ENCODE peak calls at places on chromosomes 3 and 15, in nine cellular contexts. H, X, W, F, K, E, T, Z and U are unnamed samples. For H3K4me1, the result is how much of the 10 kb centered on the place peaks cover.

GRCh38 chr3:143465638-143466037 is 346.1 kb downstream of the CHST2 start:
- DNase-seq in H (no peak), X (no peak), W (no peak), F (no peak), K (no peak), E (no peak), T (no peak), Z (no peak), U (no peak)

GRCh38 chr3:110995461-110996226 is 76.0 kb upstream of the NECTIN3 start:
- DNase-seq in H (no peak), X (no peak), W (no peak), F (no peak), K (no peak), E (no peak), T (peak), Z (no peak), U (no peak)

GRCh38 chr15:81413851-81414250 is 39.8 kb upstream of the TMC3 start:
- DNase-seq in H (no peak), X (no peak), W (no peak), F (no peak), K (no peak), E (no peak), T (no peak), Z (no peak), U (no peak)

GRCh38 chr15:57112178-57112577 is 193.7 kb downstream of the TCF12 start:
- DNase-seq in H (no peak), X (no peak), W (peak), F (no peak), K (no peak), E (peak), T (peak), Z (no peak), U (no peak)

GRCh38 chr3:189146842-189147241 is 24.9 kb upstream of the TPRG1 start:
- DNase-seq in H (no peak), X (no peak), W (no peak), F (no peak), K (no peak), E (no peak), T (no peak), Z (no peak), U (no peak)

GRCh38 chr3:115040673-115041286 is 106.3 kb downstream of the ZBTB20 start:
- DNase-seq in H (no peak), X (peak), W (peak), F (no peak), K (peak), E (no peak), T (peak), Z (peak), U (no peak)

GRCh38 chr3:78978037-78978436 is 789.8 kb downstream of the ROBO1 start:
- DNase-seq in H (no peak), X (no peak), W (peak), F (no peak), K (peak), E (no peak), T (peak), Z (no peak), U (no peak)

GRCh38 chr15:81002254-81003022 is 1.7 kb downstream of the TLNRD1 start:
- DNase-seq in H (no peak), X (no peak), W (peak), F (no peak), K (no peak), E (peak), T (no peak), Z (no peak), U (peak)

GRCh38 chr3:13141991-13142412 is 68.8 kb upstream of the IQSEC1 start:
- DNase-seq in H (peak), X (no peak), W (peak), F (peak), K (no peak), E (no peak), T (peak), Z (peak), U (peak)

GRCh38 chr3:151283907-151284461 is 5.6 kb upstream of the P2RY14 start:
- DNase-seq in H (no peak), X (peak), W (no peak), F (no peak), K (no peak), E (no peak), T (peak), Z (no peak), U (no peak)

GRCh38 chr3:183634707-183635106 is 716 bp upstream of the KLHL24 start:
- DNase-seq in H (no peak), X (no peak), W (no peak), F (no peak), K (no peak), E (peak), T (no peak), Z (no peak), U (no peak)

GRCh38 chr3:72171946-72172345 is 387.0 kb upstream of the PROK2 start:
- DNase-seq in H (no peak), X (peak), W (no peak), F (no peak), K (no peak), E (peak), T (no peak), Z (no peak), U (no peak)

GRCh38 chr3:183460059-183461052 is 31.9 kb upstream of the MCF2L2 start:
- DNase-seq in H (no peak), X (no peak), W (no peak), F (no peak), K (no peak), E (no peak), T (no peak), Z (peak), U (no peak)

GRCh38 chr15:64525828-64526530 is 65.6 kb downstream of the ZNF609 start:
- DNase-seq in H (no peak), X (no peak), W (no peak), F (no peak), K (no peak), E (no peak), T (peak), Z (no peak), U (no peak)

GRCh38 chr3:41198526-41198925 is 779 bp upstream of the CTNNB1 start:
- DNase-seq in H (no peak), X (peak), W (no peak), F (no peak), K (no peak), E (no peak), T (no peak), Z (no peak), U (no peak)

GRCh38 chr15:35705885-35706590 is 160.1 kb upstream of the DPH6 start:
- DNase-seq in H (no peak), X (no peak), W (no peak), F (no peak), K (no peak), E (no peak), T (peak), Z (no peak), U (no peak)

GRCh38 chr3:12993022-12993622 is 80.1 kb downstream of the IQSEC1 start:
- DNase-seq in H (no peak), X (no peak), W (peak), F (no peak), K (peak), E (peak), T (peak), Z (no peak), U (no peak)

GRCh38 chr3:133479401-133479800 is 79.5 kb downstream of the BFSP2 start:
- DNase-seq in H (no peak), X (no peak), W (no peak), F (no peak), K (no peak), E (no peak), T (no peak), Z (no peak), U (no peak)

GRCh38 chr3:65177879-65178484 is 490.2 kb upstream of the ADAMTS9 start:
- DNase-seq in H (no peak), X (no peak), W (no peak), F (no peak), K (no peak), E (no peak), T (no peak), Z (no peak), U (no peak)

GRCh38 chr3:123157598-123158287 is 44.0 kb upstream of the SEC22A start:
- DNase-seq in H (no peak), X (no peak), W (no peak), F (no peak), K (no peak), E (no peak), T (no peak), Z (no peak), U (no peak)

GRCh38 chr3:159884661-159885402 is 103.8 kb upstream of the IL12A start:
- DNase-seq in H (no peak), X (no peak), W (peak), F (no peak), K (peak), E (no peak), T (peak), Z (peak), U (no peak)

GRCh38 chr3:96803860-96804259 is 10.5 kb upstream of the EPHA6 start:
- DNase-seq in H (no peak), X (no peak), W (peak), F (no peak), K (no peak), E (no peak), T (no peak), Z (no peak), U (no peak)

GRCh38 chr3:58120075-58120812 is 90.5 kb downstream of the DNASE1L3 start:
- DNase-seq in H (no peak), X (no peak), W (no peak), F (no peak), K (no peak), E (no peak), T (no peak), Z (no peak), U (peak)
- H3K4me1 ChIP-seq in H (under half), X (under half), W (under half), F (under half), K (under half), E (under half), T (under half), Z (under half), U (under half)

DNA sequence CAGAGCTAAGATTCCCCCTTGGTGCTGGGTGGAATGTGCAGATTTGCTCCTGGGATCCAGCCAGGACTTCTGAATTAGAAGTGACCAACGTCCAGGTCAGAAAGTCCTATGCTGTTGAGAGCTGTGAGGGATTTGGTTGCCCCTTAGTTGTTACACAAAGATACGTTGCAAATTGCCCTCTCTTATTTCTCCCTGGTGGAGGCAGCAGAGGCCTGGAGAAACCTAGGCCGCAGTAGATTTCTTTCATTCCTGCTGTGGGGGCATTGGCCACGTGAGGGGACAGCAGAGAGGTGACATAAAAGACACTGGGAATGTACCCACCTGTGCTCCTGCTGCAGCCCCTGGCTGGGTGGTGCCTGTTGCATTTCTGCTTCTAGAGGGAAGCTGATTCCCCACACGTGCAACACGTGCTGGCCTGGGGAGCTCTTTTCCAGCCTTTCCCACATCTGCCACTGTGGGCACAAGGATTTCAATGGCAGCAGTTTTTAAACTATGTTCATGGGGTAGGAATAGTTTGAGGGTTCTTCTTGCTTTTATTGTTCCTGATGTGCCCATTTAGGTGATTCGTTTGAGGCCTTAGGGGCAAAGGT is 65.7 kb downstream of the SYNM start:
- DNase-seq in H (no peak), X (no peak), W (no peak), F (no peak), K (no peak), E (no peak), T (no peak), Z (no peak), U (no peak)
- TF ChIP-seq CTCF in H (no peak), X (no peak), W (no peak), F (no peak), K (no peak), E (peak), T (no peak), Z (no peak), U (no peak)

GRCh38 chr3:37990527-37990926 is at the start of gene VILL:
- DNase-seq in H (peak), X (no peak), W (no peak), F (no peak), K (no peak), E (no peak), T (no peak), Z (no peak), U (peak)
- H3K4me1 ChIP-seq in H (under half), X (under half), W (under half), F (under half), K (under half), E (under half), T (under half), Z (under half), U (under half)

DNA sequence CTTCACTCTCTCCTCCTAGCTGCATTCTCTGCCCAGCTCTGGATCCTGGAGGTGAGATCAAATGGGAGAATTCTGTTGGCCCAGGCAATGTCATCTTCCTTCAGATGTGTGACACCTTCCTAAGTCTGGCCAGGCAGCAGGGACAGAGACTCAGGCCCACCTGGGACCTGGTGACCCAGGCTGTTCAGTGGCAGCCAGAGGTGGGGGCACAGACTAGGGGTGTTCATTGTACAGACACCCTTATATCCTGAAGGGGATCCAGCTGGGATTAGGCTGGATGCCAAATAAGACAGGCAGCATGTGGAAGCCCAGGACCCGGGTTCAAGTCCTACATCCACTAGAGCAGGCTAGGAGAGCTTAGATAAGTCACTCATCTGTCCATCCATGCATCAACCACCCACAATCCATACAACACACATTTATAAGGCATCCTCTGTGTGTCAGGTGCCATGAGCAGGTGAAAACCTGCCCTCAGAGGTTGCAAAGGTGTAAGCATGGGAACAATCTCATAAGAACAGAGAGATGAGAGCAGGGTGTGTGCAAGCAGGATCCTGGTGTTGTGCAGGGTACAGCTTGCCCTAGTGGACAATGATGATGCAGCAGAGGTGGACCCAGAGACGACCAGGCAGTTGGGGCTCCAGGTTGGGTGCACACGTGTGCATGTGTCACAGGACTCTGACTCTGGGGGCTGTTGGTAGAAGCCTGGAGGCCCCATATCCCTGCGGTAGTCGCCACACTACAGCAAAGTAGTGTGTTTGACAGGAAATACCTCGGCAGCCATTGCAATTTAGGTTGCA is 18.3 kb upstream of the RPL29 start:
- DNase-seq in H (peak), X (no peak), W (no peak), F (no peak), K (no peak), E (no peak), T (no peak), Z (no peak), U (no peak)
- TF ChIP-seq CTCF in H (no peak), X (no peak), W (no peak), F (no peak), K (no peak), E (no peak), T (no peak), Z (no peak), U (no peak)

GRCh38 chr15:52480990-52481389 is 47.7 kb downstream of the MYO5A start:
- DNase-seq in H (no peak), X (no peak), W (no peak), F (no peak), K (no peak), E (no peak), T (no peak), Z (peak), U (no peak)
- H3K4me1 ChIP-seq in H (under half), X (under half), W (under half), F (under half), K (under half), E (under half), T (under half), Z (half or more), U (under half)

DNA sequence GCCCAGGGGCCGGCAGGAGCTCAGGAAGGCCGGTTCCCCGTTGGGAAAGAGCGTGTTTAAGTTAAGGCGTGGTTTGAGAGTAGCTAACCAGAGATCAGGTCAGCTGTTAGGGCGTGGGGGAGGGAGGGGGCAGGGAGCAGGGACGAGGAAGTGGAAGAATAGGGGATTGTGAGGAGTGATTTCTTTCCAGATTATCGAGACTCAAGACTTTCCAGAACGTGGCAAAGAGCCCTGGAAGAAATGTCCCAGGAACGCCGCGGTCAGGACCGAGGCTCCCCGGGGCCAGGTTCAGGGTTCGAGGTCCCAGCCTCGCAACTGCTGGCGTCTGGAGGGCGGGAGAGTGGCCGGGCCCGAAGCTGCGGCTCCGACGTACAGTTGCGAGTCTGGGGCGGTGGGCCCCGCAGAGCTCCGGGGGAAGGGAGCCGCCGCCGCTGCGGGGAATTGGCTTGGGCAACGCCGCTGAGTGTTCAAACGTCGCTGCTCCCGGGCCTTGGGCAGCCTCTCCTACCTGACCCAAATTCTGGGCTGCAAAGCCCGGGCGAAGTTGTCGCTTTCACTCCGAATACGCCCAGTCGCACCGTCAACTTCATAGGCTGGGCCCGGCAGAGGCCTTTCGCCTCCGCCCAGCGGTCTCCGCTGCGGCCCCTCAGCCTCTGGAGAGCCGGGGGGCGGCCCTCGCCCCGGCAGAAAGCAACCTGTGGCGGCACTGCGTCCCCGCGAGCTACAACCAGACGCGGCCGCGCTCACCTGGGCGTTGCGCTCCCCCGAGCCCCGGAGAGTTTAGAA is 9.5 kb downstream of the ISL2 start:
- DNase-seq in H (peak), X (no peak), W (peak), F (no peak), K (no peak), E (no peak), T (no peak), Z (no peak), U (no peak)
- TF ChIP-seq CTCF in H (no peak), X (no peak), W (no peak), F (no peak), K (no peak), E (no peak), T (no peak), Z (no peak), U (no peak)

DNA sequence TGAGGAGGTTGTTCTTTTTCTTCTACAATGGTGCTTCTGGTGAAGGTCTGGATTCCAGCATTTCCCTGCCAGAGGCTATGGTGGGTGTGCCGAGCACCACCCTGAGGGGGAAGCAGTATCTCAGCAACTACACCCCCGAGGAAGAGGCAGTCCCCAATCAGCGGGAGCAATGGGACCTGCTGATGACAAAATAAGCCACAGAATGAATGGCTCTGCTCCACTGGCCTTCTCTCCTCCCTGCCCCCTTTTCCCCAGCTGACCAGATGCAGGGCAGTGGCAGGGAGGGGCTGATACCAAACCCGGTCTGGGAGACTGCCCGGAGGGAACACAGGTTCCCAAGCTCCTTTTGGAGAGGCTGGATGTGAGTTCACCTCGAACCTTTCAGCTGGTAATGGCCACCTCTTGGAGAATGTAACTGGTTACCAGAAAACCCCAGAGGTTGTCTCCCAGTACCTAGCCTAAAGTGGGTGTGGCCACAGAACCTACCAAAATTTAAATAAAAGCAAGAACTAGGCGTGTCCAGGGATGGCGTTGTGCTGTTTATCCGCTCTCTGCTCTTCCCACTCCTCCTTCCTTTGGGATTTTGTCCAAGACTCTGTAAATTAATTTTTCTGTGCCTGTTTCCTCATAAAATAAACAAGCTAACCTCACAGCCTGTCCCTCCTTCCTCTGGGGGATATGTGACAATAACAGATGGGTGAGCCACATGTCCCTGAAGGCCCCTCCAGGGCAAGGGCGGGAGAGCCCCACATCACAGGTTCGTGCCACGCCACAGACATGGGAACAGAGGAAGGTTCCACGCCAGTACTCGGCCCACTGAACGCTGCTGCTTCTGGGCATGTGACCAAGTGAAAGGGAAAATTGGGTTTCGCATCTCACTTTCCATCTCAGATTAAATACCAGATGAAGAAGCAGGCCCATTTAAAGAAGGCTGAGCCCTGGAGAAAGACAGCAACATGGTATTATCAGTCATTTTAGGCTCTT is 35.1 kb upstream of the SPTBN5 start:
- DNase-seq in H (peak), X (no peak), W (no peak), F (no peak), K (no peak), E (peak), T (no peak), Z (no peak), U (no peak)
- H3K4me1 ChIP-seq in H (half or more), X (under half), W (under half), F (under half), K (half or more), E (under half), T (under half), Z (under half), U (under half)

GRCh38 chr15:73936181-73936580 is 9.9 kb downstream of the LOXL1 start:
- DNase-seq in H (no peak), X (peak), W (peak), F (no peak), K (no peak), E (peak), T (peak), Z (no peak), U (no peak)
- TF ChIP-seq CTCF in H (peak), X (no peak), W (no peak), F (peak), K (no peak), E (no peak), T (peak), Z (no peak), U (peak)